ENCODE peak calls at places on chromosomes 6 and 20, in four cellular contexts. R, P, D and U are unnamed samples.

GRCh38 chr20:40688129-40689099 is 622 bp downstream of the MAFB start:
- DNase-seq in P (no peak), R (no peak), D (no peak), U (peak; percentile 53)

GRCh38 chr20:39107741-39108140 is 145.6 kb downstream of the DHX35 start:
- DNase-seq in R (no peak), D (no peak), P (no peak), U (no peak)

GRCh38 chr6:135144678-135145508 is 36.2 kb upstream of the MYB start:
- DNase-seq in P (no peak), D (no peak), R (peak; percentile 9), U (peak; percentile 38)

GRCh38 chr6:16711551-16712249 is 49.6 kb downstream of the ATXN1 start:
- DNase-seq in R (no peak), P (peak; percentile 37), D (no peak), U (no peak)

GRCh38 chr20:43975096-43975768 is 60.6 kb downstream of the TOX2 start:
- DNase-seq in P (no peak), D (no peak), R (no peak), U (no peak)

GRCh38 chr6:70166088-70166958 is 136.6 kb downstream of the COL9A1 start:
- DNase-seq in R (no peak), P (peak; percentile 29), D (peak; percentile 2), U (peak; percentile 23)

GRCh38 chr6:148448371-148449010 is 105.9 kb downstream of the SASH1 start:
- DNase-seq in P (no peak), R (no peak), D (no peak), U (no peak)

GRCh38 chr6:57207141-57207540 is 15.0 kb downstream of the RAB23 start:
- DNase-seq in P (no peak), R (no peak), D (no peak), U (no peak)

GRCh38 chr6:153150400-153150766 is 19.3 kb upstream of the RGS17 start:
- DNase-seq in D (no peak), R (no peak), P (no peak), U (no peak)

GRCh38 chr20:49237531-49237930 is 18.3 kb downstream of the DDX27 start:
- DNase-seq in R (no peak), D (no peak), P (no peak), U (no peak)

GRCh38 chr6:74946961-74947360 is 258.9 kb downstream of the COL12A1 start:
- DNase-seq in P (no peak), D (no peak), R (no peak), U (no peak)

GRCh38 chr6:17932362-17932852 is 55.0 kb downstream of the KIF13A start:
- DNase-seq in R (no peak), P (no peak), D (no peak), U (no peak)

GRCh38 chr6:31900917-31901414 is 920 bp downstream of the ZBTB12 start:
- DNase-seq in D (no peak), R (no peak), P (peak; percentile 28), U (peak; percentile 34)

GRCh38 chr6:38012573-38012972 is 193.0 kb downstream of the ZFAND3 start:
- DNase-seq in R (peak; percentile 14), D (no peak), P (no peak), U (peak; percentile 20)

GRCh38 chr6:753486-753885 is 60.5 kb upstream of the EXOC2 start:
- DNase-seq in R (no peak), D (no peak), P (no peak), U (no peak)

GRCh38 chr20:63549679-63550282 is 2.2 kb upstream of the SRMS start:
- DNase-seq in P (no peak), R (no peak), D (no peak), U (no peak)

GRCh38 chr6:72620866-72621242 is 1.0 kb upstream of the KCNQ5 start:
- DNase-seq in R (no peak), D (no peak), P (no peak), U (no peak)

GRCh38 chr6:166422201-166422940 is 39.6 kb upstream of the MPC1 start:
- DNase-seq in R (no peak), D (no peak), P (no peak), U (no peak)

GRCh38 chr20:8271727-8272126 is 139.7 kb downstream of the PLCB1 start:
- DNase-seq in P (no peak), D (no peak), R (no peak), U (no peak)

GRCh38 chr6:161232467-161232866 is 41.4 kb downstream of the AGPAT4 start:
- DNase-seq in P (no peak), R (no peak), D (no peak), U (no peak)

GRCh38 chr6:139402935-139403386 is 28.5 kb upstream of the CITED2 start:
- DNase-seq in P (no peak), D (no peak), R (no peak), U (no peak)

GRCh38 chr20:32830437-32830836 is 10.7 kb downstream of the MAPRE1 start:
- DNase-seq in R (no peak), P (peak; percentile 22), D (no peak), U (peak; percentile 47)

GRCh38 chr6:27553123-27553904 is 80.4 kb upstream of the ZNF184 start:
- DNase-seq in D (no peak), R (no peak), P (no peak), U (no peak)

GRCh38 chr6:53986721-53987526 is 124.3 kb upstream of the MLIP start:
- DNase-seq in D (no peak), P (no peak), R (no peak), U (no peak)

GRCh38 chr6:14038636-14039035 is 78.9 kb upstream of the CD83 start:
- DNase-seq in D (no peak), P (no peak), R (no peak), U (no peak)

GRCh38 chr6:4085329-4085695 is 6.4 kb upstream of the FAM217A start:
- DNase-seq in R (no peak), P (no peak), D (no peak), U (no peak)

GRCh38 chr20:31712564-31713311 is 9.9 kb downstream of the BCL2L1 start:
- DNase-seq in D (peak; percentile 57), R (no peak), P (peak; percentile 82), U (peak; percentile 95)

GRCh38 chr6:119333063-119333609 is 16.4 kb downstream of the MAN1A1 start:
- DNase-seq in P (no peak), R (no peak), D (no peak), U (no peak)

GRCh38 chr6:2841264-2842138 is at the start of gene SERPINB1:
- DNase-seq in R (peak; percentile 95), D (no peak), P (peak; percentile 95), U (peak; percentile 86)

GRCh38 chr6:124867126-124867525 is 95.1 kb upstream of the RNF217 start:
- DNase-seq in R (no peak), P (no peak), D (no peak), U (no peak)

GRCh38 chr6:143805832-143806281 is 37.3 kb upstream of the LTV1 start:
- DNase-seq in D (no peak), R (no peak), P (no peak), U (no peak)